ENCODE peak calls at places on chromosomes 7 and 10, in ten cellular contexts. Q, M, W, J, G, X, C, H, L and T are unnamed samples.

GRCh38 chr7:134710854-134711624 is 64.4 kb downstream of the BPGM start:
- DNase-seq in Q (peak; percentile 34), M (no peak), W (peak; percentile 43), J (peak; percentile 73), G (no peak), X (peak; percentile 49), C (no peak), H (no peak), L (no peak), T (no peak)

GRCh38 chr10:73529089-73529832 is 33.4 kb upstream of the PPP3CB start:
- DNase-seq in Q (peak; percentile 90), M (peak; percentile 87), W (peak; percentile 81), J (peak; percentile 70), G (no peak), X (peak; percentile 78), C (peak; percentile 86), H (peak; percentile 44), L (no peak), T (peak; percentile 50)

GRCh38 chr7:78225534-78225933 is 427.0 kb downstream of the PHTF2 start:
- DNase-seq in Q (no peak), M (no peak), W (peak; percentile 59), J (peak; percentile 31), G (no peak), X (no peak), C (no peak), H (no peak), L (no peak), T (no peak)

GRCh38 chr10:51297438-51297837 is 223.2 kb downstream of the PRKG1 start:
- DNase-seq in Q (no peak), M (no peak), W (peak; percentile 74), J (peak; percentile 51), G (no peak), X (no peak), C (no peak), H (no peak), L (no peak), T (no peak)

GRCh38 chr10:53898532-53898931 is 902.5 kb downstream of the PCDH15 start:
- DNase-seq in Q (no peak), M (no peak), W (no peak), J (no peak), G (no peak), X (no peak), C (no peak), H (no peak), L (no peak), T (no peak)

GRCh38 chr10:31929260-31929985 is 792 bp upstream of the ARHGAP12 start:
- DNase-seq in Q (peak; percentile 71), M (peak; percentile 46), W (no peak), J (peak; percentile 41), G (peak; percentile 79), X (peak; percentile 22), C (peak; percentile 88), H (peak; percentile 80), L (peak; percentile 58), T (peak; percentile 12)

GRCh38 chr10:71880425-71881306 is 29.6 kb upstream of the PSAP start:
- DNase-seq in Q (no peak), M (no peak), W (no peak), J (no peak), G (no peak), X (no peak), C (no peak), H (peak; percentile 12), L (peak; percentile 44), T (no peak)

GRCh38 chr7:155001756-155002410 is 1.0 kb downstream of the PAXIP1 start:
- DNase-seq in Q (peak; percentile 22), M (no peak), W (no peak), J (peak; percentile 3), G (no peak), X (peak; percentile 5), C (no peak), H (no peak), L (no peak), T (peak; percentile 17)

GRCh38 chr10:72259491-72260214 is 14.1 kb upstream of the DDIT4 start:
- DNase-seq in Q (peak; percentile 64), M (no peak), W (peak; percentile 80), J (peak; percentile 47), G (no peak), X (no peak), C (no peak), H (no peak), L (no peak), T (no peak)

GRCh38 chr7:149790146-149790548 is 16.8 kb upstream of the ZNF467 start:
- DNase-seq in Q (peak; percentile 63), M (peak; percentile 76), W (no peak), J (no peak), G (peak; percentile 77), X (peak; percentile 26), C (no peak), H (peak; percentile 57), L (peak; percentile 62), T (peak; percentile 73)

GRCh38 chr7:44161371-44161770 is 20.2 kb upstream of the MYL7 start:
- DNase-seq in Q (no peak), M (no peak), W (no peak), J (no peak), G (no peak), X (no peak), C (no peak), H (no peak), L (no peak), T (no peak)

GRCh38 chr7:149292101-149292823 is 30.3 kb downstream of the ZNF783 start:
- DNase-seq in Q (no peak), M (no peak), W (no peak), J (no peak), G (no peak), X (no peak), C (no peak), H (no peak), L (no peak), T (no peak)

GRCh38 chr10:18472977-18473376 is 178.4 kb downstream of the NSUN6 start:
- DNase-seq in Q (peak; percentile 23), M (peak; percentile 57), W (no peak), J (no peak), G (no peak), X (no peak), C (peak; percentile 39), H (peak; percentile 37), L (no peak), T (peak; percentile 19)

GRCh38 chr10:43351301-43351700 is 20.1 kb upstream of the FXYD4 start:
- DNase-seq in Q (no peak), M (no peak), W (no peak), J (no peak), G (no peak), X (no peak), C (no peak), H (no peak), L (no peak), T (no peak)

GRCh38 chr10:110643670-110644597 is at the start of gene RBM20:
- DNase-seq in Q (peak; percentile 54), M (peak; percentile 76), W (no peak), J (peak; percentile 43), G (no peak), X (peak; percentile 22), C (no peak), H (peak; percentile 52), L (peak; percentile 70), T (peak; percentile 76)

GRCh38 chr7:155300641-155301452 is 3.2 kb downstream of the INSIG1 start:
- DNase-seq in Q (no peak), M (no peak), W (no peak), J (no peak), G (no peak), X (peak; percentile 22), C (peak; percentile 39), H (peak; percentile 31), L (no peak), T (no peak)

GRCh38 chr10:34908472-34908871 is 93.4 kb upstream of the PARD3 start:
- DNase-seq in Q (peak; percentile 28), M (no peak), W (peak; percentile 69), J (peak; percentile 76), G (no peak), X (no peak), C (no peak), H (no peak), L (no peak), T (no peak)

GRCh38 chr7:115099906-115100305 is 178.0 kb downstream of the MDFIC start:
- DNase-seq in Q (peak; percentile 56), M (no peak), W (peak; percentile 85), J (peak; percentile 81), G (no peak), X (no peak), C (no peak), H (peak; percentile 9), L (no peak), T (no peak)

DNA sequence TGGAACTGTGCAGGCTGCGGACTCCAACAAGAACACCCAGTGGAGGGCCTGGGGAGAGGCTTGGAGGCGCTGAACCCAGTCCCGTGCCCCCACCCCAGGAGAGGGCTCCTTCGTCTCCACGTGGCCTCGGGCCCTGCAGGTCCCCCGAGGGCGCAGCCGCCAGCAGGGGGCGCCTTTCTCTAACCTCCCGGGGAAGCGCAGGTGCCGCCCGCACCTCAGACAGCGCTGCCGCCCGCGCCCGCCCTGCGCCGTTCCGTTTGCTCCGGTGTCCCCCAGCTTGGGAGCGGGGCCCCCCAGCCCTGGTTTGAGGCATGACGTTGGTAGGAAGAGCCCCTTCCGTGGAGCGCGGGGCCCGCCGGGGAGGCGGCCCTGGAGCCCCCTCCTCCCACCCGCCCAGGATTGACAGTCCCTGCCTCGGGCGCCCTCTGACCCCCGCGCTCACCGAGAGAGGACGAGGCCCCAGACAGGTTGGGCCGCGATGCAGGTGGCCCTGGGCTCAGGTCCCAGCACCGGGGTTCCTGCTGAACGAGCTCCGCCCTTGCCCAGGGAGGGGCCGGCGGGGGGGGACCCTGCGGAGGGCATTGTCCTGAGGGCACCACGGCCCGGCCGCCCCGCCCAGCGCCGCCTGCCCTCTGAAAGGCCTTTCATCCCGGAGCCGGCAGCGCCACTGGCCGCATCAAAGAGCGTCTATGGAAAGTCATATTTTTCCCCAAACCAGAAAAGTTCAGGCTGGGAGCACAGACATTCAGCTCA is 42.9 kb downstream of the FOXL3 start:
- DNase-seq in Q (peak; percentile 92), M (peak; percentile 88), W (peak; percentile 36), J (peak; percentile 48), G (peak; percentile 94), X (peak; percentile 85), C (peak; percentile 80), H (peak; percentile 95), L (peak; percentile 84), T (peak; percentile 88)
- H3K4me3 ChIP-seq in Q (no peak overlapping the region), M (peak overlapping the region; percentile 33), W (no peak overlapping the region), J (no peak overlapping the region), G (peak overlapping the region; percentile 46), X (no peak overlapping the region), C (peak overlapping the region; percentile 24), H (no peak overlapping the region), L (peak overlapping the region; percentile 66), T (peak overlapping the region; percentile 38)

GRCh38 chr7:132351858-132352539 is 224.3 kb downstream of the PLXNA4 start:
- DNase-seq in Q (no peak), M (no peak), W (no peak), J (peak; percentile 6), G (no peak), X (no peak), C (no peak), H (no peak), L (no peak), T (no peak)
- H3K27me3 ChIP-seq in Q (no peaks in the 10 kb centered on the region), M (peaks cover 10% of the 10 kb centered on the region), W (no peaks in the 10 kb centered on the region), J (no peaks in the 10 kb centered on the region), G (no peaks in the 10 kb centered on the region), X (no peaks in the 10 kb centered on the region), C (no peaks in the 10 kb centered on the region), H (no peaks in the 10 kb centered on the region), L (no peaks in the 10 kb centered on the region), T (no peaks in the 10 kb centered on the region)

GRCh38 chr7:40234046-40234445 is 99.2 kb downstream of the SUGCT start:
- DNase-seq in Q (peak; percentile 31), M (no peak), W (no peak), J (no peak), G (no peak), X (no peak), C (peak; percentile 69), H (peak; percentile 70), L (no peak), T (no peak)
- H3K36me3 ChIP-seq in Q (no peaks in the 10 kb centered on the region), M (no peaks in the 10 kb centered on the region), W (no peaks in the 10 kb centered on the region), J (no peaks in the 10 kb centered on the region), G (no peaks in the 10 kb centered on the region), X (no peaks in the 10 kb centered on the region), C (no peaks in the 10 kb centered on the region), H (no peaks in the 10 kb centered on the region), L (no peaks in the 10 kb centered on the region), T (no peaks in the 10 kb centered on the region)

GRCh38 chr10:373516-374309 is 238.5 kb downstream of the ZMYND11 start:
- DNase-seq in Q (peak; percentile 62), M (peak; percentile 67), W (peak; percentile 63), J (peak; percentile 95), G (no peak), X (no peak), C (no peak), H (peak; percentile 33), L (no peak), T (no peak)
- H3K4me3 ChIP-seq in Q (no peak overlapping the region), M (no peak overlapping the region), W (no peak overlapping the region), J (no peak overlapping the region), G (no peak overlapping the region), X (no peak overlapping the region), C (no peak overlapping the region), H (no peak overlapping the region), L (no peak overlapping the region), T (no peak overlapping the region)